ENCODE peak calls at places on chromosome 10, in five cellular contexts. Z is NCI-H2227 treated with DMSO at 0.1 percent for 48 hours; K is activated naive CD4-positive, alpha-beta T cell treated with anti-CD3 and anti-CD28 coated beads, Interleukin-2, amount 50 U/mL, for 16 hours; F is LoVo; S is esophagus squamous epithelium. V is an unnamed sample.
A peak's percentile ranks its signal among the peaks of the same experiment; 100 is the strongest.

GRCh38 chr10:116465541-116465940 is 37.9 kb downstream of the PNLIPRP3 start:
- DNase-seq in F (no peak), K (no peak), Z (no peak), S (no peak), V (no peak)

GRCh38 chr10:103168436-103168835 is 24.6 kb downstream of the NT5C2 start:
- DNase-seq in Z (no peak), S (no peak), F (peak; percentile 63), K (no peak), V (no peak)

GRCh38 chr10:3959370-3960266 is 174.6 kb upstream of the KLF6 start:
- DNase-seq in Z (no peak), F (no peak), S (no peak), K (no peak), V (no peak)

GRCh38 chr10:72913287-72913686 is 19.7 kb downstream of the OIT3 start:
- DNase-seq in Z (no peak), S (no peak), F (no peak), K (no peak), V (no peak)

GRCh38 chr10:117539271-117539876 is 3.2 kb upstream of the EMX2 start:
- DNase-seq in K (no peak), Z (no peak), S (no peak), F (no peak), V (no peak)

GRCh38 chr10:14500172-14500765 is 169.5 kb upstream of the FRMD4A start:
- DNase-seq in K (no peak), Z (no peak), S (no peak), F (peak; percentile 1), V (no peak)

GRCh38 chr10:31929986-31930675 is 1.5 kb upstream of the ARHGAP12 start:
- DNase-seq in F (no peak), K (no peak), S (no peak), Z (no peak), V (no peak)

GRCh38 chr10:82150123-82150900 is 275.3 kb downstream of the NRG3 start:
- DNase-seq in S (no peak), K (no peak), F (no peak), Z (no peak), V (peak; percentile 63)

GRCh38 chr10:3764626-3765375 is 20.2 kb downstream of the KLF6 start:
- DNase-seq in Z (no peak), K (no peak), F (no peak), S (no peak), V (no peak)

GRCh38 chr10:118723467-118723866 is 31.3 kb downstream of the CACUL1 start:
- DNase-seq in S (no peak), F (no peak), Z (no peak), K (no peak), V (no peak)

GRCh38 chr10:131700506-131700905 is 200.3 kb upstream of the PPP2R2D start:
- DNase-seq in Z (no peak), K (no peak), F (no peak), S (no peak), V (no peak)

GRCh38 chr10:43420369-43421200 is 11.6 kb upstream of the HNRNPF start:
- DNase-seq in S (peak; percentile 24), F (peak; percentile 85), Z (peak; percentile 32), K (peak; percentile 79), V (no peak)

GRCh38 chr10:123139521-123140163 is 3.9 kb downstream of the HMX3 start:
- DNase-seq in K (peak; percentile 15), Z (no peak), S (no peak), F (peak; percentile 79), V (no peak)

GRCh38 chr10:33939892-33940291 is 605.4 kb upstream of the NRP1 start:
- DNase-seq in K (no peak), S (no peak), Z (no peak), F (no peak), V (no peak)

GRCh38 chr10:49758249-49758930 is 3.7 kb downstream of the OGDHL start:
- DNase-seq in K (no peak), F (no peak), S (no peak), Z (no peak), V (no peak)

GRCh38 chr10:132570265-132570664 is 32.7 kb downstream of the INPP5A start:
- DNase-seq in F (no peak), K (no peak), S (no peak), Z (no peak), V (no peak)

GRCh38 chr10:128046934-128047251 is 79.3 kb downstream of the MKI67 start:
- DNase-seq in F (no peak), Z (no peak), K (no peak), S (no peak), V (no peak)

GRCh38 chr10:68543004-68543918 is 15.9 kb upstream of the SLC25A16 start:
- DNase-seq in Z (no peak), F (peak; percentile 29), S (no peak), K (no peak), V (no peak)